ENCODE peak calls at places on chromosomes 7 and 10, in seven cellular contexts. One of them, this sample, is unnamed.

GRCh38 chr7:155807805-155808550 is 4.3 kb downstream of the SHH start:
- DNase-seq in HepG2: peak; percentile 85
- DNase-seq in H1: no peak
- DNase-seq in K562: no peak
- DNase-seq in HCT116: no peak
- DNase-seq in SK-N-SH: no peak
- DNase-seq in GM12878: no peak
- DNase-seq in this sample: no peak

GRCh38 chr10:106224676-106225075 is 939.8 kb downstream of the SORCS1 start:
- DNase-seq in K562: no peak
- DNase-seq in HepG2: no peak
- DNase-seq in H1: no peak
- DNase-seq in SK-N-SH: no peak
- DNase-seq in GM12878: no peak
- DNase-seq in HCT116: no peak
- DNase-seq in this sample: no peak

GRCh38 chr10:77391605-77392235 is 245.9 kb downstream of the KCNMA1 start:
- DNase-seq in K562: peak; percentile 82
- DNase-seq in SK-N-SH: peak; percentile 66
- DNase-seq in GM12878: no peak
- DNase-seq in HCT116: peak; percentile 74
- DNase-seq in H1: peak; percentile 62
- DNase-seq in HepG2: peak; percentile 43
- DNase-seq in this sample: peak; percentile 95

GRCh38 chr7:33774762-33775523 is 130.4 kb upstream of the BMPER start:
- DNase-seq in HepG2: no peak
- DNase-seq in HCT116: no peak
- DNase-seq in K562: no peak
- DNase-seq in H1: no peak
- DNase-seq in SK-N-SH: no peak
- DNase-seq in GM12878: no peak
- DNase-seq in this sample: no peak

GRCh38 chr7:100840470-100841100 is 11.9 kb upstream of the SLC12A9 start:
- DNase-seq in SK-N-SH: no peak
- DNase-seq in H1: no peak
- DNase-seq in GM12878: no peak
- DNase-seq in HepG2: peak; percentile 28
- DNase-seq in HCT116: no peak
- DNase-seq in K562: no peak
- DNase-seq in this sample: no peak

GRCh38 chr10:130020651-130021372 is 56.7 kb upstream of the EBF3 start:
- DNase-seq in SK-N-SH: no peak
- DNase-seq in H1: no peak
- DNase-seq in HepG2: no peak
- DNase-seq in GM12878: no peak
- DNase-seq in K562: no peak
- DNase-seq in HCT116: no peak
- DNase-seq in this sample: no peak

GRCh38 chr7:36514289-36515243 is 124.9 kb downstream of the ANLN start:
- DNase-seq in HCT116: no peak
- DNase-seq in H1: no peak
- DNase-seq in SK-N-SH: peak; percentile 66
- DNase-seq in K562: no peak
- DNase-seq in HepG2: no peak
- DNase-seq in GM12878: no peak
- DNase-seq in this sample: no peak

GRCh38 chr7:29606287-29606721 is 42.7 kb downstream of the PRR15 start:
- DNase-seq in HepG2: peak; percentile 64
- DNase-seq in GM12878: no peak
- DNase-seq in HCT116: no peak
- DNase-seq in SK-N-SH: peak; percentile 39
- DNase-seq in K562: peak; percentile 43
- DNase-seq in H1: no peak
- DNase-seq in this sample: no peak

GRCh38 chr10:87700031-87700796 is 40.5 kb downstream of the PAPSS2 start:
- DNase-seq in GM12878: no peak
- DNase-seq in HepG2: no peak
- DNase-seq in H1: no peak
- DNase-seq in K562: no peak
- DNase-seq in HCT116: no peak
- DNase-seq in SK-N-SH: no peak
- DNase-seq in this sample: no peak

GRCh38 chr7:55310626-55311025 is 54.5 kb upstream of the LANCL2 start:
- DNase-seq in SK-N-SH: no peak
- DNase-seq in HCT116: no peak
- DNase-seq in K562: no peak
- DNase-seq in H1: no peak
- DNase-seq in HepG2: no peak
- DNase-seq in GM12878: no peak
- DNase-seq in this sample: no peak

GRCh38 chr7:149527414-149527813 is 29.8 kb upstream of the ZNF746 start:
- DNase-seq in H1: no peak
- DNase-seq in K562: no peak
- DNase-seq in HCT116: no peak
- DNase-seq in SK-N-SH: no peak
- DNase-seq in HepG2: no peak
- DNase-seq in GM12878: no peak
- DNase-seq in this sample: no peak

GRCh38 chr10:43202657-43203490 is 64.0 kb downstream of the RASGEF1A start:
- DNase-seq in GM12878: no peak
- DNase-seq in HepG2: no peak
- DNase-seq in SK-N-SH: peak; percentile 29
- DNase-seq in H1: peak; percentile 93
- DNase-seq in HCT116: no peak
- DNase-seq in K562: peak; percentile 97
- DNase-seq in this sample: no peak

GRCh38 chr7:158751743-158752142 is 47.1 kb upstream of the NCAPG2 start:
- DNase-seq in HepG2: no peak
- DNase-seq in K562: no peak
- DNase-seq in H1: no peak
- DNase-seq in SK-N-SH: no peak
- DNase-seq in GM12878: no peak
- DNase-seq in HCT116: no peak
- DNase-seq in this sample: no peak

GRCh38 chr7:108018668-108019067 is 15.7 kb upstream of the LAMB1 start:
- DNase-seq in GM12878: no peak
- DNase-seq in HepG2: no peak
- DNase-seq in HCT116: no peak
- DNase-seq in K562: no peak
- DNase-seq in SK-N-SH: no peak
- DNase-seq in H1: no peak
- DNase-seq in this sample: no peak

GRCh38 chr10:112792487-112793196 is 157.4 kb upstream of the TCF7L2 start:
- DNase-seq in GM12878: no peak
- DNase-seq in HCT116: no peak
- DNase-seq in H1: no peak
- DNase-seq in SK-N-SH: no peak
- DNase-seq in K562: no peak
- DNase-seq in HepG2: no peak
- DNase-seq in this sample: no peak

GRCh38 chr10:98308602-98309365 is 40.8 kb upstream of the LOXL4 start:
- DNase-seq in HCT116: no peak
- DNase-seq in K562: no peak
- DNase-seq in H1: no peak
- DNase-seq in SK-N-SH: peak; percentile 74
- DNase-seq in GM12878: no peak
- DNase-seq in HepG2: peak; percentile 27
- DNase-seq in this sample: no peak

GRCh38 chr7:105978035-105978434 is 15.0 kb downstream of the CDHR3 start:
- DNase-seq in K562: no peak
- DNase-seq in H1: no peak
- DNase-seq in SK-N-SH: no peak
- DNase-seq in HCT116: no peak
- DNase-seq in GM12878: no peak
- DNase-seq in HepG2: no peak
- DNase-seq in this sample: no peak

GRCh38 chr7:155871211-155871610 is 58.9 kb upstream of the SHH start:
- DNase-seq in HCT116: no peak
- DNase-seq in K562: no peak
- DNase-seq in HepG2: no peak
- DNase-seq in GM12878: no peak
- DNase-seq in H1: no peak
- DNase-seq in SK-N-SH: no peak
- DNase-seq in this sample: no peak

GRCh38 chr10:102118867-102119266 is 1.3 kb downstream of the LDB1 start:
- DNase-seq in H1: no peak
- DNase-seq in SK-N-SH: no peak
- DNase-seq in HepG2: no peak
- DNase-seq in GM12878: no peak
- DNase-seq in HCT116: no peak
- DNase-seq in K562: no peak
- DNase-seq in this sample: peak; percentile 62

GRCh38 chr7:74371381-74372059 is 82.2 kb upstream of the GTF2IRD1 start:
- DNase-seq in SK-N-SH: no peak
- DNase-seq in K562: peak; percentile 56
- DNase-seq in GM12878: no peak
- DNase-seq in H1: no peak
- DNase-seq in HepG2: no peak
- DNase-seq in HCT116: peak; percentile 7
- DNase-seq in this sample: peak; percentile 42

GRCh38 chr10:11106621-11107374 is 89.1 kb downstream of the CELF2 start:
- DNase-seq in H1: no peak
- DNase-seq in HepG2: no peak
- DNase-seq in K562: no peak
- DNase-seq in GM12878: peak; percentile 42
- DNase-seq in HCT116: no peak
- DNase-seq in SK-N-SH: no peak
- DNase-seq in this sample: no peak

GRCh38 chr7:49775065-49775948 is 1.9 kb downstream of the VWC2 start:
- DNase-seq in H1: no peak
- DNase-seq in SK-N-SH: peak; percentile 31
- DNase-seq in HCT116: no peak
- DNase-seq in GM12878: no peak
- DNase-seq in K562: no peak
- DNase-seq in HepG2: no peak
- DNase-seq in this sample: no peak

GRCh38 chr7:80681272-80681885 is 42.9 kb downstream of the CD36 start:
- DNase-seq in HepG2: peak; percentile 43
- DNase-seq in K562: no peak
- DNase-seq in GM12878: no peak
- DNase-seq in SK-N-SH: peak; percentile 38
- DNase-seq in HCT116: peak; percentile 45
- DNase-seq in H1: no peak
- DNase-seq in this sample: peak; percentile 75

GRCh38 chr10:45420453-45421192 is 46.6 kb downstream of the ALOX5 start:
- DNase-seq in SK-N-SH: no peak
- DNase-seq in HepG2: no peak
- DNase-seq in K562: no peak
- DNase-seq in H1: no peak
- DNase-seq in GM12878: peak; percentile 90
- DNase-seq in HCT116: no peak
- DNase-seq in this sample: peak; percentile 77
- TF ChIP-seq JUND in SK-N-SH: no peak
- TF ChIP-seq JUND in HepG2: no peak
- TF ChIP-seq JUND in K562: no peak
- TF ChIP-seq JUND in H1: no peak
- TF ChIP-seq JUND in GM12878: no peak
- TF ChIP-seq JUND in HCT116: no peak
- TF ChIP-seq JUND in this sample: no peak

GRCh38 chr7:2478800-2479199 is 2.6 kb upstream of the GRIFIN start:
- DNase-seq in H1: no peak
- DNase-seq in K562: no peak
- DNase-seq in SK-N-SH: no peak
- DNase-seq in GM12878: no peak
- DNase-seq in HCT116: no peak
- DNase-seq in HepG2: no peak
- DNase-seq in this sample: no peak

GRCh38 chr7:2477447-2478386 is 1.5 kb upstream of the GRIFIN start:
- DNase-seq in SK-N-SH: peak; percentile 100
- DNase-seq in H1: peak; percentile 36
- DNase-seq in HepG2: peak; percentile 34
- DNase-seq in GM12878: no peak
- DNase-seq in K562: peak; percentile 81
- DNase-seq in HCT116: peak; percentile 16
- DNase-seq in this sample: peak; percentile 96

GRCh38 chr7:2476776-2477446 is 713 bp upstream of the GRIFIN start:
- DNase-seq in H1: no peak
- DNase-seq in GM12878: no peak
- DNase-seq in HepG2: no peak
- DNase-seq in HCT116: no peak
- DNase-seq in K562: no peak
- DNase-seq in SK-N-SH: no peak
- DNase-seq in this sample: no peak

GRCh38 chr7:2479276-2480070 is 3.3 kb upstream of the GRIFIN start:
- DNase-seq in SK-N-SH: no peak
- DNase-seq in K562: no peak
- DNase-seq in GM12878: no peak
- DNase-seq in HepG2: no peak
- DNase-seq in H1: no peak
- DNase-seq in HCT116: no peak
- DNase-seq in this sample: no peak

DNA sequence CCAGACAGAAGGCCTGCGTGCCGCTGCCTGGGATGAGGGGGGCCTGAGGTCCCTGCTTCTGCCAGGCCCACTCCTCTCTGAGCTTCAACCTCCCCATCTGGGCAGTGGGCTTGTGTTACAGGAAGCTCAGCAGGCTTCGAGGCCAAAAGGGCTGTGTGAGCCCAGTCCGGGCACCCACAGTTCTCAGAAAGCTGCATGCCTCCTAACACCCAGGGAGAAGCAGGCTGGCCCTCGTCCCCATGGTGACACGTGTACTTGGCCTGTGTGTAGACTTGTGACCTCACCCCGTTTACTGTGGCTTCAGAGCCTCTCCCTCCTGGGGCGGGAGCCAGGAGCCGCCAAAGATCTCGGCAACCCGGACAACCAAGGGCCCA is 2.2 kb upstream of the GRIFIN start:
- DNase-seq in H1: no peak
- DNase-seq in SK-N-SH: no peak
- DNase-seq in K562: peak; percentile 50
- DNase-seq in GM12878: no peak
- DNase-seq in HCT116: no peak
- DNase-seq in HepG2: no peak
- DNase-seq in this sample: peak; percentile 64
- TF ChIP-seq JUND in H1: no peak
- TF ChIP-seq JUND in SK-N-SH: no peak
- TF ChIP-seq JUND in K562: no peak
- TF ChIP-seq JUND in GM12878: no peak
- TF ChIP-seq JUND in HCT116: no peak
- TF ChIP-seq JUND in HepG2: no peak
- TF ChIP-seq JUND in this sample: no peak

DNA sequence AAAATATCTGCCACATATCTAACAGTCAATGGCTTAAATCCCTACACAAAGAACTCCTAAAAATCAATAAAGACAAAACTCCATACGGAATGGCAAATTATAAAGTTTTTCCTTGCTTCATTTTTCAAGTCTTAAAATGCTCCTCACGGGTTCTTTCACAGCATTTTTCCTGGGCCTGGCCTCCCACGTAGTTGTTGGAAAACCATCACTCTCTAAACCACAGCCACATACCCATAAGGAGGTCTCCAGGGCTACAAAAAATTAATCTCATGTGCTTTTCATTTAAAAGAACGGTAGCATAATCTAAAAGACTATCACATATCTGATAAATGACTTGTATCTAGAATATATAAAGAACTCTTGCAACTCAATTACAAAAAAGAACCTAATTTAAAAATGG is 2.9 kb downstream of the COA1 start:
- DNase-seq in H1: no peak
- DNase-seq in SK-N-SH: no peak
- DNase-seq in HCT116: no peak
- DNase-seq in K562: no peak
- DNase-seq in GM12878: no peak
- DNase-seq in HepG2: no peak
- DNase-seq in this sample: no peak
- TF ChIP-seq JUND in H1: no peak
- TF ChIP-seq JUND in SK-N-SH: no peak
- TF ChIP-seq JUND in HCT116: no peak
- TF ChIP-seq JUND in K562: no peak
- TF ChIP-seq JUND in GM12878: no peak
- TF ChIP-seq JUND in HepG2: no peak
- TF ChIP-seq JUND in this sample: no peak

GRCh38 chr10:67666416-67667043 is 29.5 kb downstream of the CTNNA3 start:
- DNase-seq in SK-N-SH: peak; percentile 26
- DNase-seq in K562: peak; percentile 38
- DNase-seq in HCT116: peak; percentile 60
- DNase-seq in H1: no peak
- DNase-seq in GM12878: no peak
- DNase-seq in HepG2: peak; percentile 21
- DNase-seq in this sample: no peak
- TF ChIP-seq JUND in SK-N-SH: no peak
- TF ChIP-seq JUND in K562: no peak
- TF ChIP-seq JUND in HCT116: no peak
- TF ChIP-seq JUND in H1: no peak
- TF ChIP-seq JUND in GM12878: no peak
- TF ChIP-seq JUND in HepG2: no peak
- TF ChIP-seq JUND in this sample: no peak